ENCODE peak calls at places on chromosome 14, in four cellular contexts. J is mucosa of gallbladder, Y is choroid plexus epithelial cell, I is dorsolateral prefrontal cortex. F is an unnamed sample.

GRCh38 chr14:104601786-104602185 is 2.8 kb downstream of the TMEM179 start:
- DNase-seq in I (peak), Y (no peak), J (no peak), F (no peak)

GRCh38 chr14:93956514-93957332 is 19.6 kb downstream of the ASB2 start:
- DNase-seq in I (no peak), Y (no peak), J (no peak), F (no peak)

GRCh38 chr14:92680781-92681650 is 67.4 kb downstream of the LGMN start:
- DNase-seq in Y (peak), J (peak), I (peak), F (peak)

GRCh38 chr14:25122188-25122587 is 72.2 kb upstream of the STXBP6 start:
- DNase-seq in J (no peak), Y (peak), I (no peak), F (no peak)

GRCh38 chr14:91225025-91225424 is 19.5 kb downstream of the GPR68 start:
- DNase-seq in I (no peak), J (no peak), Y (no peak), F (no peak)

GRCh38 chr14:76773956-76774355 is 12.7 kb downstream of the VASH1 start:
- DNase-seq in J (no peak), I (no peak), Y (no peak), F (no peak)

GRCh38 chr14:91036741-91037469 is 23.5 kb downstream of the RPS6KA5 start:
- DNase-seq in Y (no peak), J (no peak), I (no peak), F (no peak)

GRCh38 chr14:68426661-68427549 is 366.0 kb downstream of the ZFP36L1 start:
- DNase-seq in I (no peak), Y (no peak), J (no peak), F (no peak)

GRCh38 chr14:77120771-77121743 is 20.5 kb downstream of the ZDHHC22 start:
- DNase-seq in J (no peak), Y (no peak), I (no peak), F (peak)

GRCh38 chr14:88189040-88189839 is 133.8 kb downstream of the KCNK10 start:
- DNase-seq in I (no peak), Y (peak), J (peak), F (peak)

GRCh38 chr14:100782516-100783320 is 43.2 kb upstream of the MEG3 start:
- DNase-seq in I (peak), Y (no peak), J (no peak), F (no peak)

GRCh38 chr14:74296037-74296467 is 6.7 kb downstream of the ABCD4 start:
- DNase-seq in I (no peak), Y (no peak), J (no peak), F (no peak)

GRCh38 chr14:97053941-97054340 is 256.8 kb downstream of the VRK1 start:
- DNase-seq in Y (no peak), J (no peak), I (no peak), F (no peak)

F was measured in T-helper 9 cell.